ENCODE peak calls at places on chromosomes 11 and 22, in five cellular contexts. L is HCT116, P is H1, H is GM12878, T is HepG2. Z is an unnamed sample.

GRCh38 chr11:103537904-103538502 is 428.8 kb downstream of the DYNC2H1 start:
- DNase-seq in L (peak), P (no peak), H (no peak), T (no peak), Z (peak)

GRCh38 chr11:44708523-44709280 is 18.1 kb upstream of the TSPAN18 start:
- DNase-seq in L (no peak), P (no peak), H (no peak), T (no peak), Z (peak)

GRCh38 chr11:1924646-1925372 is 5.3 kb downstream of the TNNT3 start:
- DNase-seq in L (no peak), P (no peak), H (no peak), T (no peak), Z (no peak)

GRCh38 chr22:31329029-31329428 is 17.1 kb downstream of the PATZ1 start:
- DNase-seq in L (no peak), P (no peak), H (no peak), T (no peak), Z (no peak)

GRCh38 chr11:12706531-12707499 is 32.6 kb downstream of the TEAD1 start:
- DNase-seq in L (no peak), P (no peak), H (no peak), T (peak), Z (peak)

GRCh38 chr11:75802913-75803820 is 11.8 kb upstream of the UVRAG start:
- DNase-seq in L (peak), P (peak), H (no peak), T (peak), Z (peak)

GRCh38 chr22:18997925-18998315 is 61.8 kb upstream of the PRODH start:
- DNase-seq in L (no peak), P (peak), H (no peak), T (no peak), Z (no peak)

GRCh38 chr22:42937164-42937854 is 77.6 kb downstream of the PACSIN2 start:
- DNase-seq in L (peak), P (no peak), H (no peak), T (no peak), Z (no peak)

GRCh38 chr11:132549001-132549400 is 983.3 kb downstream of the OPCML start:
- DNase-seq in L (no peak), P (no peak), H (no peak), T (no peak), Z (no peak)

GRCh38 chr11:33987545-33987944 is 64.0 kb upstream of the CAPRIN1 start:
- DNase-seq in L (no peak), P (no peak), H (no peak), T (no peak), Z (no peak)

GRCh38 chr11:44564653-44565007 is 833 bp upstream of the CD82 start:
- DNase-seq in L (no peak), P (no peak), H (no peak), T (no peak), Z (no peak)

GRCh38 chr11:1389932-1390587 is at the start of gene BRSK2:
- DNase-seq in L (no peak), P (no peak), H (no peak), T (no peak), Z (no peak)

GRCh38 chr22:44451016-44451415 is 47.0 kb downstream of the RTL6 start:
- DNase-seq in L (no peak), P (no peak), H (no peak), T (no peak), Z (no peak)

GRCh38 chr11:10920205-10920604 is 62.4 kb upstream of the ZBED5 start:
- DNase-seq in L (no peak), P (no peak), H (no peak), T (no peak), Z (no peak)

GRCh38 chr11:67632982-67633755 is 3.4 kb upstream of the NUDT8 start:
- DNase-seq in L (no peak), P (no peak), H (no peak), T (no peak), Z (no peak)

GRCh38 chr22:32269316-32269715 is 14.2 kb upstream of the SLC5A4 start:
- DNase-seq in L (no peak), P (no peak), H (no peak), T (no peak), Z (no peak)

GRCh38 chr11:66282468-66283455 is 4.8 kb downstream of the CNIH2 start:
- DNase-seq in L (peak), P (peak), H (peak), T (peak), Z (peak)

GRCh38 chr11:12077535-12078280 is 32.7 kb upstream of the MICAL2 start:
- DNase-seq in L (no peak), P (no peak), H (no peak), T (no peak), Z (no peak)

GRCh38 chr11:57873196-57873911 is 111.8 kb downstream of the CTNND1 start:
- DNase-seq in L (no peak), P (no peak), H (no peak), T (no peak), Z (no peak)

GRCh38 chr22:47884200-47884599 is 1121.8 kb downstream of the TBC1D22A start:
- DNase-seq in L (no peak), P (no peak), H (no peak), T (no peak), Z (no peak)

GRCh38 chr22:43975041-43975440 is 19.8 kb downstream of the SAMM50 start:
- DNase-seq in L (no peak), P (no peak), H (no peak), T (no peak), Z (no peak)

GRCh38 chr11:72641522-72641899 is 32.7 kb downstream of the PDE2A start:
- DNase-seq in L (no peak), P (no peak), H (no peak), T (no peak), Z (no peak)

GRCh38 chr11:59141673-59142460 is 789 bp upstream of the FAM111A start:
- DNase-seq in L (no peak), P (no peak), H (no peak), T (no peak), Z (no peak)

GRCh38 chr22:24510694-24511625 is 15.8 kb downstream of the UPB1 start:
- DNase-seq in L (no peak), P (no peak), H (no peak), T (peak), Z (no peak)

GRCh38 chr11:118939948-118940598 is 14.3 kb upstream of the BCL9L start:
- DNase-seq in L (no peak), P (no peak), H (no peak), T (no peak), Z (no peak)

GRCh38 chr11:116709970-116710369 is 62.8 kb downstream of the BUD13 start:
- DNase-seq in L (no peak), P (no peak), H (no peak), T (no peak), Z (no peak)

GRCh38 chr22:47465222-47465621 is 702.8 kb downstream of the TBC1D22A start:
- DNase-seq in L (no peak), P (no peak), H (no peak), T (no peak), Z (no peak)

GRCh38 chr11:86244522-86245368 is at the start of gene EED:
- DNase-seq in L (peak), P (peak), H (peak), T (peak), Z (peak)

GRCh38 chr11:459511-460220 is 9.6 kb downstream of the PTDSS2 start:
- DNase-seq in L (no peak), P (no peak), H (no peak), T (no peak), Z (no peak)

GRCh38 chr11:64206457-64207246 is at the start of gene FERMT3:
- DNase-seq in L (no peak), P (no peak), H (peak), T (no peak), Z (no peak)

GRCh38 chr11:18332302-18332701 is 9.9 kb downstream of the GTF2H1 start:
- DNase-seq in L (no peak), P (no peak), H (no peak), T (no peak), Z (no peak)

GRCh38 chr11:57667065-57667714 is 724 bp upstream of the ZDHHC5 start:
- DNase-seq in L (peak), P (peak), H (no peak), T (peak), Z (peak)

DNA sequence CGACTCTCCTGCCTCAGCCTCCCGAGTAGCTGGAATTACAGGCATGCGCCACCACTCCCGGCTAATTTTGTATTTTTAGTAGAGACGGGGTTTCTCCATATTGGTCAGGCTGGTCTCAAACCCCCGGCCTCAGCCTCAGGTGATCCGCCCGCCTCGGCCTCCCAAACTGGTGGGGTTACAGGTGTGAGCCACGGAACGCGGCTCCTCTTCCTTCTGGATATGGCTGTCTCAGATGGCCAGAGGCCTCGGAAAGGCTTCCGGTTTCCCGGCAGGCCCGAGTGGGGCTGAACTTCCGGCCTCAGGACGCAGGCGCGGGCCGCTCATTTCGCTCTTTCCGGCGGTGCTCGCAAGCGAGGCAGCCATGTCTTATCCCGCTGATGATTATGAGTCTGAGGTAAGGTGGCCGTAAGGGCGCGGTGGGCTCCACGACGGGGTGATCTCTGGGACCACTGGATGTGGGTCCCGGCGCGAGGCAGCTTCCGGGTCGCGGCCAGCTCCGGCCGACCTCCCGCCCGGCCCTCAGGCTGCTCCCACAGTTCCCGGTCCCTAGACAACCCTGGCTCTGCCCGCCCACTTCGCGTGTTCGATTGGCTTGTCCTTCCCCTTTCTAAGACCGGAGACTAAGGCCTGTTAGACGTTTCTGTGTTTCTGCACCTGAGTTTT is at the start of gene EIF3L:
- DNase-seq in L (peak), P (peak), H (peak), T (peak), Z (peak)
- TF ChIP-seq POLR2AphosphoS5 in L (peak), P (peak), H (peak), T (peak), Z (peak)

GRCh38 chr11:128825050-128825806 is 41.9 kb downstream of the KCNJ1 start:
- DNase-seq in L (no peak), P (no peak), H (no peak), T (no peak), Z (peak)

GRCh38 chr11:128827494-128827893 is 39.6 kb downstream of the KCNJ1 start:
- DNase-seq in L (no peak), P (no peak), H (no peak), T (no peak), Z (no peak)

GRCh38 chr11:128830836-128831780 is 36.0 kb downstream of the KCNJ1 start:
- DNase-seq in L (peak), P (peak), H (peak), T (peak), Z (peak)

GRCh38 chr11:128830290-128830813 is 36.7 kb downstream of the KCNJ1 start:
- DNase-seq in L (no peak), P (no peak), H (peak), T (no peak), Z (no peak)

GRCh38 chr11:128828350-128828749 is 38.7 kb downstream of the KCNJ1 start:
- DNase-seq in L (no peak), P (no peak), H (no peak), T (no peak), Z (peak)
- H2AFZ ChIP-seq in L (no peak), P (no peak), H (no peak), T (no peak), Z (peak)

GRCh38 chr22:38505595-38506117 is 455 bp downstream of the DDX17 start:
- DNase-seq in L (no peak), P (no peak), H (no peak), T (no peak), Z (peak)
- TF ChIP-seq POLR2AphosphoS5 in L (peak), P (peak), H (peak), T (no peak), Z (no peak)

DNA sequence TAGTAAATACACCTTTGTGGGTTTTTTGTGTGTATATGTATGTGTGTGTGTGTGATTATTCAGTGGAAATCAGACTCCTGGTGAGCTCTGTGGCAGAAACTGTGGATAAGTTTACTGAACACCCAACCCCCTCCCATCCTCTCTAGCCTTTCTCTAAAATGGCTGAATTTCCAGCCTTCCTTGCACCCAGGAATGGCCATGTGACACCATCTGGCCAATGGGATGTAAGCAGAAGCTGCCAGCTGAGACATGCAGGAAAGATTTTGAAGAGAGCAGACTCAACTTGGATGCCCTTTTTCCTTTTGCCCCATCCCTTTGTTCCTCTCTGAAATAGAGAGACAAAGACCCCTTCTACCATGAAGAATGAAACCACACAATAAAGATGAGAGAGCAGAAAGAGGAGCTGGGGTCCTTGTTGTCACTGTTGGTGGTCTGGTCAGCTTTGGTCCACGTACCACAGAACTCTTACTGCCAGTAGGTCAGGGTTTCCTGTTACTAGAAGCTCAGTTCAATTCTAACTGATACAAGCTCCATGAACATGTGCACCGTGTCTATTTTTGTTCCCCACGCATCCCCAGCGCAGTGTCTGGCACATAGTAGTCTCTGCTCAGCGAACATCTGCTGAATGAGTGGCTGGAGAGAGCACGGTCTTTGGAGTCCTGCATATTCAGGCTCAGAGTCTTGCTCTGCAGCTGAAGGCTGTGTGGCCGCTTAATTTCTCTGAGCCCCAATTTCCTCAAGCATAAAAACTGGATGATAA is 57.5 kb downstream of the SEZ6L start:
- DNase-seq in L (no peak), P (no peak), H (no peak), T (no peak), Z (no peak)
- H2AFZ ChIP-seq in L (no peak), P (no peak), H (no peak), T (no peak), Z (no peak)

DNA sequence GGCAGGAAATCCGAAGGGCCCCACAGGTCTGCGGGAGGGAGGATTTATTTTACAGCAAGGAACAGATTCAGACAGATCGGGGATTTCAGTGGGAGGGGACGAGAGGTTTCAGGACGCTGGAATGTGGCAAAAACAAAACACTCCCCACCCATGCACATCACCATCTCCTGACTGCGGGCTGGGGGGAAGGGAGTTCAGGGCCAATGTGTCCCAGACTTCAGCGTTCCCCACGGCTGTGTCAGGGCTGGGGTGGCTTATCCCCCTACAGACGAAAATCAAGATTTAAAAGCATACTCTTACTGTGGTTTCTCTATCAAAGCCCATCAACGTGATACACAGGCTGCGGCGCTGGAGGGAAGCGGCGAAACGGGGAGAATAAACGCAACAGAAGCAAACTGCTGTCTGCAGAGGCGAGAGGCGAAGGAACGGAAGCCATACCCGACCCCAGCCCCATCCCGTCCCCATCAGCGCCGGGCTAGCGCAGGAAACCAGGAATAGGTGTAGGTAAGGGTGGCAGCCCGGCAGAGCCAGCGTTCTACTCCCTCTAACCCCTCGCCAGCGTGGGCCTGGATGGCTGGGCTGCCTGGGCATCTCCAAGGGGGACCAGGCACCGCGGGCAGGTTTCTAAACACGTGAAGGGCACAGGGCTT is 2.7 kb downstream of the TENM4 start:
- DNase-seq in L (no peak), P (no peak), H (no peak), T (no peak), Z (no peak)
- TF ChIP-seq POLR2AphosphoS5 in L (no peak), P (no peak), H (no peak), T (no peak), Z (no peak)

GRCh38 chr22:17744430-17744829 is 29.8 kb downstream of the BID start:
- DNase-seq in L (no peak), P (no peak), H (no peak), T (no peak), Z (no peak)
- H2AFZ ChIP-seq in L (no peak), P (no peak), H (no peak), T (no peak), Z (no peak)

GRCh38 chr11:126149759-126150236 is 61.7 kb downstream of the RPUSD4 start:
- DNase-seq in L (no peak), P (no peak), H (no peak), T (no peak), Z (peak)

GRCh38 chr11:126148317-126148716 is 63.1 kb downstream of the RPUSD4 start:
- DNase-seq in L (no peak), P (no peak), H (no peak), T (no peak), Z (no peak)

GRCh38 chr11:126145954-126146353 is 65.5 kb downstream of the RPUSD4 start:
- DNase-seq in L (no peak), P (no peak), H (no peak), T (no peak), Z (no peak)

GRCh38 chr11:126146454-126147192 is 64.8 kb downstream of the RPUSD4 start:
- DNase-seq in L (no peak), P (no peak), H (no peak), T (peak), Z (no peak)

GRCh38 chr11:126147268-126148111 is 64.0 kb downstream of the RPUSD4 start:
- DNase-seq in L (no peak), P (no peak), H (no peak), T (peak), Z (no peak)
- TF ChIP-seq POLR2AphosphoS5 in L (no peak), P (no peak), H (no peak), T (no peak), Z (no peak)

GRCh38 chr11:87361891-87362290 is 324.2 kb downstream of the TMEM135 start:
- DNase-seq in L (no peak), P (no peak), H (no peak), T (no peak), Z (no peak)

GRCh38 chr11:87355614-87356013 is 317.9 kb downstream of the TMEM135 start:
- DNase-seq in L (no peak), P (no peak), H (no peak), T (no peak), Z (no peak)

GRCh38 chr11:87356428-87356827 is 318.7 kb downstream of the TMEM135 start:
- DNase-seq in L (no peak), P (no peak), H (no peak), T (no peak), Z (no peak)

GRCh38 chr11:87359401-87359800 is 321.7 kb downstream of the TMEM135 start:
- DNase-seq in L (no peak), P (no peak), H (no peak), T (no peak), Z (no peak)

DNA sequence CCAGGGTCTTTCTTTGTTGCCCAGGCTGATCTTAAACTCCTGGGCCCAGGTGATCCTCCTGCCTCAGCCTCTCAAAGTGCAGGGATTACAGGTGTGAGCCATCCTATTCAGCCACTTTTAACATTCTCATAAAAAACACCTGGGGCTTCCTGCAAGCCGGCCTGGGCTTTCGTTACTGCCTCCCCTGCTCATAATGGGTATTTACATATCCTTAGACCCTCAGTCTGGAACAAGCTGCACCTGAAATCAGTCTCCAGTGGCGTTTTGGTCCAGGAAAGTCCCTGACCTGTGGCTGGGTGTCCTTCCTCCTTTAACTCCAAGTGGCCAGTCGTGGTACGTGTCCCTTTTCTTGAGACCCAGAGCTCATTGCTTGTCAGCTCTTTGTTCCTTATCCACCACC is 320.7 kb downstream of the TMEM135 start:
- DNase-seq in L (no peak), P (no peak), H (no peak), T (no peak), Z (no peak)
- H2AFZ ChIP-seq in L (no peak), P (no peak), H (no peak), T (no peak), Z (no peak)

GRCh38 chr11:78045851-78046485 is 17.7 kb upstream of the THRSP start:
- DNase-seq in L (peak), P (peak), H (no peak), T (peak), Z (peak)
- TF ChIP-seq POLR2AphosphoS5 in L (peak), P (no peak), H (peak), T (no peak), Z (peak)